ENCODE peak calls at places on chromosomes 3 and 15, in eight cellular contexts. G is lower leg skin, D is astrocyte of the spinal cord, K is uterus, Z is GM12865, I is brain microvascular endothelial cell, P is GM23338, S is hepatocyte. U is an unnamed sample.

GRCh38 chr3:188389711-188390346 is 235.9 kb downstream of the LPP start:
- DNase-seq in G (no peak), D (no peak), K (no peak), Z (peak), I (no peak), P (no peak), S (no peak), U (no peak)

GRCh38 chr3:129410971-129411370 is 17.5 kb downstream of the EFCAB12 start:
- DNase-seq in G (peak), D (no peak), K (no peak), Z (no peak), I (no peak), P (no peak), S (no peak), U (no peak)

GRCh38 chr3:71563827-71564226 is 19.7 kb downstream of the FOXP1 start:
- DNase-seq in G (no peak), D (no peak), K (no peak), Z (peak), I (no peak), P (no peak), S (no peak), U (no peak)

GRCh38 chr15:36275656-36276055 is 303.8 kb upstream of the CDIN1 start:
- DNase-seq in G (no peak), D (no peak), K (no peak), Z (no peak), I (no peak), P (no peak), S (no peak), U (no peak)

GRCh38 chr3:155673411-155673810 is 71.5 kb downstream of the PLCH1 start:
- DNase-seq in G (no peak), D (no peak), K (no peak), Z (no peak), I (no peak), P (no peak), S (no peak), U (no peak)

GRCh38 chr15:70065006-70065722 is 32.6 kb downstream of the TLE3 start:
- DNase-seq in G (no peak), D (no peak), K (no peak), Z (no peak), I (no peak), P (no peak), S (no peak), U (no peak)

GRCh38 chr3:25385807-25386512 is 42.1 kb upstream of the RARB start:
- DNase-seq in G (no peak), D (no peak), K (no peak), Z (no peak), I (no peak), P (no peak), S (peak), U (no peak)

GRCh38 chr3:39811561-39811960 is 2.2 kb downstream of the MYRIP start:
- DNase-seq in G (no peak), D (no peak), K (no peak), Z (no peak), I (no peak), P (no peak), S (no peak), U (no peak)

GRCh38 chr15:101054991-101055390 is 135.8 kb downstream of the LRRK1 start:
- DNase-seq in G (peak), D (no peak), K (no peak), Z (no peak), I (no peak), P (no peak), S (peak), U (no peak)

GRCh38 chr3:40054568-40055222 is 245.3 kb downstream of the MYRIP start:
- DNase-seq in G (no peak), D (no peak), K (no peak), Z (no peak), I (no peak), P (no peak), S (no peak), U (no peak)

GRCh38 chr3:111895079-111895478 is 36.0 kb downstream of the PHLDB2 start:
- DNase-seq in G (no peak), D (peak), K (no peak), Z (no peak), I (peak), P (peak), S (no peak), U (peak)

GRCh38 chr3:120795017-120795648 is 52.6 kb downstream of the GTF2E1 start:
- DNase-seq in G (peak), D (peak), K (peak), Z (peak), I (peak), P (peak), S (peak), U (peak)

DNA sequence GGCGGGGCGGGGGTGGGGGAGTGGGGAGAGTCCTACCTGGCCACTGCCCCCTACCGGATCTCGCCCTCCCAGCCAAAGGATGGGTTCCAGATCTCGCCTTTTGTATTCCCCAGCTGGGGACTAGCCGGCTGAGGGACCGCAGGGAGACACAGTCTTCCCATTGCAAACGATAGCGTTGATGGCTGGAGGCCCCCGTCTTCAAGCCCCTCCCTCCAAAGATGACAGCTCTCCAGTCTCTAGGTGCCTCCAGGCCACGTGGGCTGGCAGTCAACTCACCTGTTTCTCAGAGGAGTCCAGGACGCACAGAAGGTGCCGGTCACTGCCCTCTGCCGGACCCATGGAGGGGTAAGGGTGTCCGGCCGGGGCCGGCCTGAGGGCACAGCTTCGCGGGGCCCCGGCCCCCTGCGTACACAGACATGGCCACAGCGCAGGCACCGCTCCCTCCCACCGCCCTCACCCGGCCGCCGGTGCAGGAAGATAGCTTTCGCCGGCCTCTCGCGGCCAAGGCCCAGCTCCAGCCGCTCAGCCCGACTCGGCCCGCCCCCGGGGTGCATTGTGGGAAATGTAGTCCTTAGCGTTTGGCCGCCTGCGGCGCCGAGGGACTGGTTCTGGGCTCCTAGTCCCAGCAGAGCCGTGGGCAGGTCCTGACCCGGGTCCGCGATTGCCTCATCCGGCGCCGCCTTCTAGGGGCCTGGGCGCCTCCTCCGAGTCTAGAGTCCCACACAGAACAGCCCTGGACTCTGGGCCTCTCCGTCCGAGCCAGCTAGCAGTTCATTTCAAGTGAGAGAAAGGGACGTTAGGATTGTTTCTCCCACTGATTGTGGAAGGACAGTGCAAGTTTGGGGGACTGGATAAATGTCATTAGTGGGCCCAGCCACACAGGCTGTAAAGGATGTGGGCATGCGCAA is at the start of gene MON1A:
- DNase-seq in G (peak), D (peak), K (peak), Z (peak), I (peak), P (peak), S (peak), U (peak)
- TF ChIP-seq CTCF in G (no peak), D (peak), K (no peak), Z (peak), I (peak), P (peak), S (peak), U (peak)

DNA sequence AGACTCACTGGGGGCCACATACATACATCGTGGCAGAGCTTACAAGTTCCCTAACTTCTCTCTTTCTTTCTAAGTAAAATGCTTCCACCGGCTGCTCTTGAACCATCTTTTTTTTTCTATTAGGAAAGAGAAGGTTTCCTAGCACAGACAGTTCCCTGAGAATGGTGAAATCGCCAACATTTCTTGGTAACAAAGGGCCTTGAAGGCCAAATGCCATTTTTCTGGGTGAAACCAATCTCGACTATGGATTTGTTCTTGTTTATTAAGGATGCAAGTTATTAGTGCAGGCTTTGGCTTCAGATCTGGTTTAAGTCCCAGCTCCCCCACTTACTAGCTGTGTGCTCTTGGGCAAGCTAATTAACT is 3.0 kb downstream of the LMCD1 start:
- DNase-seq in G (no peak), D (no peak), K (no peak), Z (no peak), I (no peak), P (no peak), S (no peak), U (no peak)
- H3K4me3 ChIP-seq in G (no peak), D (no peak), K (peak), Z (no peak), I (peak), P (no peak), S (peak), U (peak)

DNA sequence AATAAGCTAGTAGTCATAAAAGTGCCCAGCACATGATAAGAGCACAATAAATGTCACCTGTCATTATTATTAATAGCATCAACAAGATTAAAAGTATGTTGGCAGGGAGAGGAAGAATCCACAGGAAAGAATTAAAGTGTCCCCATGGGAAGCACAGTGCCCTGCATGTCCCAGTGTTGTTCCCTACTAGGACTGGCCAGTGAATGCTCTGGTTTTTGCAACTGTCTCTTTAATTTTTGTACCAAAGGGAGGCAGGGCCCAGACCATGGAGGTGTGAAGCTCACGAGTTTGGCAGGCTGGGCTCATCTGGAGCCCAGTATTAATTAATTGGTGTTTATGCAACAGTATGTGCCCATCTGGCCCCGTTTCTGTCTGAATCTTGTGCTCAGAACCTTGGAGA is 72.0 kb upstream of the SPATA12 start:
- DNase-seq in G (no peak), D (no peak), K (no peak), Z (no peak), I (no peak), P (no peak), S (no peak), U (no peak)
- TF ChIP-seq CTCF in G (no peak), D (no peak), K (no peak), Z (no peak), I (no peak), P (no peak), S (no peak), U (no peak)

DNA sequence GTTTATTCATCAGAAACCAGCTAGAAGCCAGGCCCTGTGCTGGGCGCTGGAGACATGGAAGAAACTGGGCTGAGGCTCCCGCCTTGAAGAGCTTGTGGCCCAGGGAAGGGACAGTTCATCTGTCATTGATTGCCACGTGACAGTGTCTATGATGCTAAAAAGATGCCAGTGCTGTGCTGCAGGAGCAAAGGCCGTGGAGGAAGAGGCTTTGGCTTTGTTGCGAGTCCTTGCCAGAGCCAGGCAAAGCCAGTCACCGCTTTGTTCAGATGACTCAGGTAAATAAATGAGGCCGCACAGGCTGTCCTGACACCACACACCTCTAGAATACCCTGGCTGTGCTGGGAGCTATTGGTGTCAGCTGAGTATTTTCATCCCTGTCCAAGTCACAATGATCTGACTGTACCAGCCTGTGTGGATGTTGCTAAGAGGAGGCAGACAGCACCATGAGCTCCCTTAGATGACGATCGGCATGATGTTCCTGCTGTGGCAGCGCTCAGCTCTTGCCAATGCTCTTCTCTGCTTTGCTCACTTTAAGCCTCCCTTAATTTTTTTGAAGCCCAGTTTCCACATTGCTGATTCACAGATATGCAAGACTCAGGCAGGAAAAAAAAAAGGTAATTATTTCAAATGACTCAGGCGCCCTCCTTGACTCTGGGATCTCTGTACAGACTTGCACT is 77.5 kb downstream of the CCNL1 start:
- DNase-seq in G (peak), D (peak), K (no peak), Z (no peak), I (peak), P (no peak), S (peak), U (peak)
- H3K4me3 ChIP-seq in G (no peak), D (no peak), K (no peak), Z (no peak), I (no peak), P (peak), S (no peak), U (no peak)

GRCh38 chr15:40766194-40766830 is 2.4 kb downstream of the GCHFR start:
- DNase-seq in G (peak), D (peak), K (no peak), Z (no peak), I (no peak), P (no peak), S (no peak), U (no peak)

GRCh38 chr15:40764766-40765136 is 883 bp downstream of the GCHFR start:
- DNase-seq in G (peak), D (no peak), K (no peak), Z (no peak), I (no peak), P (no peak), S (no peak), U (no peak)

GRCh38 chr15:40762919-40763800 is 708 bp upstream of the GCHFR start:
- DNase-seq in G (peak), D (peak), K (peak), Z (peak), I (no peak), P (peak), S (peak), U (no peak)

GRCh38 chr15:40766906-40767837 is 2.6 kb upstream of the C15orf62 start:
- DNase-seq in G (no peak), D (peak), K (no peak), Z (no peak), I (peak), P (peak), S (no peak), U (no peak)

DNA sequence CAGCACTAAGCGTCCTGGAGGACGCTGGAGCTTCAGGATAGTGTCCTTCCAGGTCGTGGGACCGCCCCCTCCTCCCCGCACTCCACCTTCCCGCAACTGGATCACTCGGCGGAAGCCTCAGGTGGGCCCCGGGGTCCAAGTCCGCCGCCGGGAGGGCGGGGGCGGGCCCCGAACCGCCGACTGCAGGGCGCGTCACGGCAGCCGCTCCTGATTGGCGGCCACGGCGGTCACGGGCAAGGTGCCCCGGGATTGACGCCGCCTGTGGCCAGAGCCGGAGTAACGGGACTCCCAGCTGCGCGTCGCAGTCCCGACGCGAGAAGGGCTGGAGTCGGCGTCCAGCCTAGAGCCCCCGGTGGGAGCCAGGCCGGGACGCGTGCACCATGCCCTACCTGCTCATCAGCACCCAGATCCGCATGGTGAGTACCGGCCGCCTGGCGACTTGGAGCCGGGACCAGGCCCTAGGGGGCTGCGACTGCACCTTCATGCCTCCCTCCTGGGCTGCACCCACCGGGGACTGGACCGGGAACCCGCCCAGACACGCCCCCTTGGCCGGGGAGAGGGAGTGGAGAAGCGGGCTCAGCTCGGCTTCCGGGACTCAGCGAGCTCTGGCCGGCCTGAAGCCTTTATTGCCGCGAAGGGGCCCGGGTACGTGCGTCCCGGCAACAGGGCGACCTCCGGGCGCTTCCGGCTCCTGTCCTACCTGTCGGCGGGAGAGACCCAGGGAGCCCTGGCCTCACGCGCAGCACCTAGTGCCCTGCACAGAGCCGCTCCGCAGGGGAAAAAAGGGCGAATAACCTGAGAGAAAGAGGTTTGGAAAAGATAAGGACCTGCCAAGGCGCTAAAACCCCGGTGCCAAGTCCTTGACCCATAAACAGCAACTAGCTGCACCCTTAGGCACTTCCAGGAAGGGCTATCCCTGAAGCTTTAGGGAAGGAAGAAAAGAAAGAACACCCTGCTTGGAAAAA is at the start of gene GCHFR:
- DNase-seq in G (peak), D (peak), K (peak), Z (peak), I (peak), P (peak), S (peak), U (no peak)
- TF ChIP-seq CTCF in G (no peak), D (peak), K (peak), Z (peak), I (peak), P (peak), S (peak), U (peak)

GRCh38 chr3:151345854-151346253 is 16.5 kb upstream of the P2RY13 start:
- DNase-seq in G (no peak), D (peak), K (peak), Z (no peak), I (peak), P (no peak), S (peak), U (peak)
- H3K4me3 ChIP-seq in G (no peak), D (no peak), K (no peak), Z (no peak), I (no peak), P (no peak), S (no peak), U (no peak)

U was measured in astrocyte of the cerebellum.